ENCODE peak calls at places on chromosome 21, in six cellular contexts. U is A549, N is neural crest cell, Y is GM10248, G is fibroblast of the aortic adventitia, B is tibial artery. M is an unnamed sample.

GRCh38 chr21:38852278-38852677 is 46.5 kb downstream of the ETS2 start:
- DNase-seq in U (no peak), N (no peak), Y (no peak), G (peak), B (no peak), M (no peak)

GRCh38 chr21:33578214-33578613 is 10.3 kb downstream of the DONSON start:
- DNase-seq in U (no peak), N (no peak), Y (no peak), G (peak), B (no peak), M (no peak)

GRCh38 chr21:39630827-39631226 is 18.1 kb downstream of the B3GALT5 start:
- DNase-seq in U (peak), N (no peak), Y (no peak), G (peak), B (no peak), M (no peak)

GRCh38 chr21:38645282-38645681 is 147.0 kb upstream of the ERG start:
- DNase-seq in U (no peak), N (no peak), Y (no peak), G (peak), B (no peak), M (no peak)

GRCh38 chr21:46115441-46116188 is 17.7 kb downstream of the COL6A2 start:
- DNase-seq in U (no peak), N (no peak), Y (no peak), G (no peak), B (peak), M (no peak)

GRCh38 chr21:35932232-35932911 is 128.0 kb downstream of the SETD4 start:
- DNase-seq in U (peak), N (no peak), Y (peak), G (peak), B (peak), M (peak)

GRCh38 chr21:46180079-46180722 is 4.1 kb downstream of the SPATC1L start:
- DNase-seq in U (no peak), N (no peak), Y (no peak), G (no peak), B (no peak), M (no peak)

GRCh38 chr21:37763298-37763697 is 153.0 kb downstream of the KCNJ6 start:
- DNase-seq in U (no peak), N (no peak), Y (no peak), G (no peak), B (no peak), M (no peak)

GRCh38 chr21:34345892-34346291 is 17.9 kb upstream of the KCNE2 start:
- DNase-seq in U (no peak), N (no peak), Y (no peak), G (no peak), B (no peak), M (no peak)

GRCh38 chr21:32279377-32279680 is 480 bp upstream of the MIS18A start:
- DNase-seq in U (no peak), N (no peak), Y (no peak), G (no peak), B (no peak), M (no peak)

GRCh38 chr21:27586326-27586725 is 619.4 kb upstream of the ADAMTS5 start:
- DNase-seq in U (no peak), N (no peak), Y (no peak), G (no peak), B (no peak), M (no peak)

GRCh38 chr21:44455524-44456206 is 355 bp downstream of the LRRC3 start:
- DNase-seq in U (peak), N (peak), Y (peak), G (peak), B (no peak), M (peak)
- TF ChIP-seq CTCF in U (peak), N (no peak), Y (peak), G (no peak), B (no peak), M (no peak)

GRCh38 chr21:25560151-25560783 is 47.0 kb downstream of the MRPL39 start:
- DNase-seq in U (no peak), N (no peak), Y (no peak), G (no peak), B (no peak), M (peak)

GRCh38 chr21:25563399-25564116 is 43.7 kb downstream of the MRPL39 start:
- DNase-seq in U (no peak), N (no peak), Y (no peak), G (peak), B (no peak), M (peak)

GRCh38 chr21:25562660-25563059 is 44.6 kb downstream of the MRPL39 start:
- DNase-seq in U (no peak), N (no peak), Y (no peak), G (peak), B (no peak), M (no peak)

GRCh38 chr21:25564349-25564948 is 42.8 kb downstream of the MRPL39 start:
- DNase-seq in U (no peak), N (no peak), Y (no peak), G (no peak), B (no peak), M (no peak)

GRCh38 chr21:25561668-25562641 is 45.3 kb downstream of the MRPL39 start:
- DNase-seq in U (peak), N (peak), Y (peak), G (peak), B (peak), M (peak)
- TF ChIP-seq CTCF in U (no peak), N (peak), Y (peak), G (peak), B (no peak), M (no peak)

GRCh38 chr21:15823486-15824150 is 93.8 kb downstream of the USP25 start:
- DNase-seq in U (no peak), N (no peak), Y (no peak), G (no peak), B (no peak), M (peak)

GRCh38 chr21:15831497-15831896 is 101.7 kb downstream of the USP25 start:
- DNase-seq in U (no peak), N (no peak), Y (no peak), G (no peak), B (no peak), M (no peak)

GRCh38 chr21:15826908-15827601 is 97.3 kb downstream of the USP25 start:
- DNase-seq in U (no peak), N (no peak), Y (no peak), G (no peak), B (no peak), M (no peak)

GRCh38 chr21:15825699-15826098 is 95.9 kb downstream of the USP25 start:
- DNase-seq in U (no peak), N (no peak), Y (no peak), G (no peak), B (no peak), M (no peak)

DNA sequence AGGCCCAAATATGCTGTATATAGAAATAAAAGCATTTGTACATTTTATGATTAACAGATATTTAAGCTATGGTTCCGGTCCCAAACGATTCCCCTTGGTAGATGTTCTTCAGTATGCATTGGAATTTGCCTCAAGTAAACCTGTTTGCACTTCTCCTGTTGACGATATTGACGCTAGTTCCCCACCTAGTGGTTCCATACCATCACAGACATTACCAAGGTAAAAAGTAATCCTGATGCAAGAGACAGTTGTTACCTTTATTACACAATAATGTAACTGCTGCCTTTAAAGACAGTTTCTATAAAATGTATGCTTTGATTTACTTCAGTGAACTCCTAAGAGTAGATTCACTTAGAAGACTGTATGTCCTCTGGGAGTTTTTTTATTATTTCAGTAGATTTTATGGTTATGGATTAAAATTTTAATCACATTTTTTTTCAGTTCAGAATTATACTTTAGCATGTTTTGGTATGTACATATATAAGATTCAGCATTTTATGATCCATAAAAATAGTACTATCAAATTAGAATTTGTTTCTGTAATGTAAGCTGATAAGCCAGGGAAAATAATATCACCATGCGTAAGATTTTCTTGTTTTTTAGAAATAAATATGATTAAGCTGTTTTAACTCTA is 96.5 kb downstream of the USP25 start:
- DNase-seq in U (peak), N (no peak), Y (peak), G (peak), B (no peak), M (peak)
- TF ChIP-seq CTCF in U (peak), N (peak), Y (peak), G (peak), B (peak), M (peak)

DNA sequence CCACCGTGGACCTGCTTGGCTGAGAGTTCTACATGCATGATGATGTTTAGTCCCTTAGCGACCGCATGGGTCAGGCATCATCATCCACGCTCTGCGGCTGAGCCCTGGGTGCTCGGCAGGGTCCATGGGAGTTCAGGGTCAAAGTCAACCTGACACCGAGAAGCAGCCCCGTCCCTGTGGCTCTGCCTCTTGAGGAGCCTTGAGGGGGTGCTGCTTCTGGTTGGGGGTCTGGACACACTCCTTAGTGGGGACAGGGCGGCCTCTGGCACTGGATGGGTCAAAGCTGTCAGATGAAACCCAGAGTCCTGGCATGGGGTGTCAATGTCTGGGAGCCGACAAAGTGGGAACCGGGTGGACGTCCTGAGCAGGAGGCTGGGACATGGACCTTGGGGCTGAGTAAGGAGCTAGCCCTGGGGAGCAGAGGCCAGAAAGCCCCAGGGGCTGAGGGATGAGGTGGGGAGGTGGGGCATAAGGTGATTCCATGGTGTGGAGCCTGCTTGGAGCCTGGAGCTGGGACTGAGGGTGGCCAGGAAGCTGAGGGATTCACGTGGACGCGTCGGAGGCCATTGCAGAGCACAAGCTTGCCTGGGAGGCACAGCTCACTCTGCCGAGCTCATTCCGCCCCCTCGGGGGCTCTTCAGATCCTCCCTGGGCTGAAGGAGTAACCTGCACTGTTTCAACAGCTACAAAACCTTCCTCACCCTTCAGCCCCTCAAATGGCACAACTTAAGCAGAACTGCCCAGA is 53.9 kb downstream of the UMODL1 start:
- DNase-seq in U (no peak), N (no peak), Y (no peak), G (no peak), B (no peak), M (no peak)
- TF ChIP-seq CTCF in U (no peak), N (no peak), Y (no peak), G (no peak), B (no peak), M (no peak)

DNA sequence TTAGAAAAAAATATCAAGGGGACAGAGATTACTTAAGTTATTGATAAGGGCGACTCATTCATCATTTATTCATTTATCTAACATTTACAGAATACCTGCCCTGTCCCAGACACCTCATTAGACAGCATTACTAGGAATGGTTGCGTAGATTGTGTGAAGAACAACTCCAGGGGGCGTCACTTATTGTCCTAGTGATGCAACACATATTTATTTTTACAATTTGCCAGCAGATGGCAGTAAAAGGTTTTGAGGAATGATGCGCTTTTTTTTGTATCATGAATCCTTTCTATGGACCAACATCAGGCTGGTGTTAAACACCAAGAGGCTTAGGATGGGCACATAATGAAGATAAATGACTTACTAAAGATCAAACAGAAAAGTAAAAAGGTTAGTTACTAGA is 5.5 kb downstream of the NCAM2 start:
- DNase-seq in U (peak), N (no peak), Y (no peak), G (peak), B (no peak), M (no peak)
- TF ChIP-seq CTCF in U (no peak), N (peak), Y (peak), G (peak), B (no peak), M (peak)

GRCh38 chr21:44761011-44761729 is 40.5 kb downstream of the UBE2G2 start:
- DNase-seq in U (no peak), N (no peak), Y (no peak), G (no peak), B (peak), M (peak)
- TF ChIP-seq CTCF in U (no peak), N (peak), Y (no peak), G (peak), B (no peak), M (peak)